ENCODE peak calls at places on chromosome 16, in four cellular contexts. E is activated CD8-positive, alpha-beta memory T cell treated with anti-CD3 and anti-CD28 coated beads, Interleukin-2, amount 10 ng/mL, durations not matched to agents 7 days and 5 days; Q is NCI-H1930; L is nephron progenitor cell. R is an unnamed sample.

GRCh38 chr16:67562526-67562917 is at the start of gene CTCF:
- DNase-seq in L (peak), E (peak), Q (peak), R (peak)

GRCh38 chr16:19696312-19696711 is 21.7 kb downstream of the KNOP1 start:
- DNase-seq in L (no peak), E (peak), Q (no peak), R (peak)

GRCh38 chr16:4372578-4373355 is 1.1 kb downstream of the VASN start:
- DNase-seq in L (no peak), E (no peak), Q (no peak), R (peak)

GRCh38 chr16:8847623-8848022 is 21.2 kb downstream of the CARHSP1 start:
- DNase-seq in E (no peak), Q (no peak), L (no peak), R (no peak)

GRCh38 chr16:19588661-19589060 is 33.2 kb downstream of the VPS35L start:
- DNase-seq in E (no peak), L (no peak), Q (no peak), R (no peak)

GRCh38 chr16:24427840-24428239 is 111.5 kb upstream of the RBBP6 start:
- DNase-seq in Q (no peak), L (no peak), E (no peak), R (no peak)

GRCh38 chr16:3717235-3718018 is at the start of gene TRAP1:
- DNase-seq in E (peak), L (peak), Q (peak), R (peak)

GRCh38 chr16:84737658-84738057 is 37.9 kb downstream of the USP10 start:
- DNase-seq in Q (no peak), E (no peak), L (no peak), R (no peak)

GRCh38 chr16:83268164-83268563 is 539.6 kb upstream of the HSBP1 start:
- DNase-seq in L (no peak), Q (no peak), E (no peak), R (no peak)

GRCh38 chr16:19524356-19524865 is 669 bp downstream of the CCP110 start:
- DNase-seq in Q (no peak), L (no peak), E (peak), R (no peak)

GRCh38 chr16:85819245-85819644 is 19.8 kb downstream of the COX4I1 start:
- DNase-seq in Q (no peak), L (peak), E (peak), R (peak)

GRCh38 chr16:47311738-47312505 is 148.9 kb downstream of the ITFG1 start:
- DNase-seq in E (no peak), Q (no peak), L (no peak), R (no peak)

GRCh38 chr16:88619859-88620655 is 18.3 kb upstream of the IL17C start:
- DNase-seq in Q (no peak), L (no peak), E (peak), R (no peak)

GRCh38 chr16:55701442-55702319 is 45.9 kb downstream of the SLC6A2 start:
- DNase-seq in Q (peak), E (peak), L (peak), R (peak)

GRCh38 chr16:29744541-29745101 is 1.2 kb downstream of the C16orf54 start:
- DNase-seq in Q (no peak), L (no peak), E (no peak), R (no peak)

GRCh38 chr16:1413684-1414531 is 596 bp downstream of the UNKL start:
- DNase-seq in Q (peak), E (peak), L (peak), R (no peak)

GRCh38 chr16:20849587-20850390 is 43.5 kb downstream of the REXO5 start:
- DNase-seq in E (peak), Q (no peak), L (peak), R (no peak)

GRCh38 chr16:66512589-66513404 is 37.1 kb downstream of the TK2 start:
- DNase-seq in L (no peak), E (no peak), Q (no peak), R (no peak)